ENCODE peak calls at places on chromosome 11, in nine cellular contexts. A is cardiac fibroblast, B is MCF 10A, Y is OCI-LY7, C is foreskin fibroblast, R is fibroblast of pulmonary artery, L is colonic mucosa, N is brain microvascular endothelial cell, J is osteoblast. G is an unnamed sample.

GRCh38 chr11:66891849-66892660 is 35.2 kb downstream of the LRFN4 start:
- DNase-seq in J (peak), L (peak), B (peak), C (peak), N (peak), Y (no peak), R (peak), A (peak), G (peak)

GRCh38 chr11:95140397-95141030 is 50.9 kb downstream of the ENDOD1 start:
- DNase-seq in N (peak), B (no peak), L (no peak), A (peak), Y (no peak), J (no peak), C (no peak), R (peak), G (no peak)

GRCh38 chr11:91188484-91188883 is 965.6 kb upstream of the CHORDC1 start:
- DNase-seq in Y (no peak), B (no peak), R (no peak), N (no peak), A (no peak), L (no peak), J (no peak), C (no peak), G (no peak)

GRCh38 chr11:78166832-78167469 is 21.5 kb downstream of the KCTD21 start:
- DNase-seq in R (no peak), Y (no peak), A (peak), N (no peak), J (no peak), B (no peak), C (no peak), L (no peak), G (no peak)

GRCh38 chr11:115379528-115379927 is 124.7 kb downstream of the CADM1 start:
- DNase-seq in C (no peak), R (no peak), A (no peak), Y (no peak), L (no peak), N (no peak), B (no peak), J (no peak), G (peak)

GRCh38 chr11:27370374-27370773 is 7.4 kb upstream of the CCDC34 start:
- DNase-seq in C (no peak), L (no peak), J (no peak), Y (no peak), N (no peak), R (no peak), A (no peak), B (no peak), G (no peak)

GRCh38 chr11:14538926-14539554 is 18.9 kb upstream of the PSMA1 start:
- DNase-seq in J (no peak), Y (no peak), C (no peak), N (no peak), R (no peak), B (no peak), L (no peak), A (no peak), G (no peak)

GRCh38 chr11:115657586-115657985 is 153.4 kb upstream of the CADM1 start:
- DNase-seq in B (no peak), L (no peak), J (no peak), A (no peak), C (peak), Y (no peak), R (no peak), N (no peak), G (no peak)

GRCh38 chr11:80916180-80916811 is 1475.5 kb upstream of the TENM4 start:
- DNase-seq in C (no peak), N (no peak), L (no peak), A (no peak), R (no peak), J (no peak), B (no peak), Y (no peak), G (no peak)

GRCh38 chr11:124748481-124749338 is 3.3 kb downstream of the VSIG2 start:
- DNase-seq in J (peak), N (no peak), A (no peak), C (peak), Y (no peak), B (no peak), R (no peak), L (peak), G (peak)

GRCh38 chr11:64081663-64082442 is 46.1 kb downstream of the FLRT1 start:
- DNase-seq in R (no peak), J (no peak), C (no peak), A (no peak), L (no peak), Y (no peak), B (no peak), N (no peak), G (no peak)

GRCh38 chr11:45641961-45642360 is 23.5 kb downstream of the CHST1 start:
- DNase-seq in J (no peak), B (no peak), A (no peak), N (no peak), R (no peak), C (no peak), Y (no peak), L (no peak), G (no peak)

GRCh38 chr11:65625628-65626342 is 10.2 kb downstream of the PCNX3 start:
- DNase-seq in B (no peak), A (peak), L (peak), R (peak), Y (peak), J (peak), C (no peak), N (no peak), G (peak)

GRCh38 chr11:128279861-128280260 is 307.5 kb downstream of the ETS1 start:
- DNase-seq in R (peak), L (no peak), N (no peak), A (no peak), Y (no peak), C (peak), J (peak), B (peak), G (no peak)

GRCh38 chr11:134411887-134412507 is at the start of gene B3GAT1:
- DNase-seq in L (no peak), C (no peak), A (no peak), N (no peak), B (no peak), J (peak), R (no peak), Y (no peak), G (peak)

GRCh38 chr11:64960719-64961118 is 11.2 kb downstream of the MAJIN start:
- DNase-seq in C (no peak), L (no peak), J (no peak), N (no peak), A (peak), R (no peak), B (no peak), Y (no peak), G (no peak)

GRCh38 chr11:94002226-94002625 is 18.9 kb upstream of the HEPHL1 start:
- DNase-seq in C (no peak), Y (no peak), N (peak), A (no peak), B (peak), J (no peak), R (no peak), L (no peak), G (no peak)

GRCh38 chr11:93997741-93998140 is 23.4 kb upstream of the HEPHL1 start:
- DNase-seq in Y (no peak), L (no peak), A (no peak), R (no peak), B (no peak), C (no peak), J (no peak), N (no peak), G (no peak)

DNA sequence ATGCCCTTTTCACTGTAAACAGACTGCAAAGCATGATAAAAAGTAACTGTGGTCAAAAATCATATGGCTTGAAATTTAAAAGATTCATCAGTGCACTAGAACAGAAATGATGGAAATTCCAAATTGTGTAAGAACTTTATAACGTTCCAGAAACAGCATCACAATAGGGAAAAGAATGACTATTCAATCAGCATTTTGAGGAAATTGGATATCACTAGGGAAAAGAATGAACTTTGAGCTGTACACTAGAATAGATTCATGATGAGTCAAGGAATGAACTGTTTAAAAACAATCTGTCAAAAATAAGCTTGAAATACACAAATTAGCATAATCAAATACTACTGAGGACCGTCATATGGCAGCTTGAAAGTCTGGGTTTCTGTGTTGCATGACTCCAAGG is 20.5 kb upstream of the HEPHL1 start:
- DNase-seq in N (no peak), J (no peak), L (no peak), A (no peak), C (no peak), Y (no peak), R (no peak), B (no peak), G (no peak)
- TF ChIP-seq CTCF in N (no peak), J (no peak), L (no peak), A (no peak), C (no peak), Y (no peak), R (no peak), B (no peak), G (no peak)

GRCh38 chr11:3138178-3139085 is 26.7 kb downstream of the OSBPL5 start:
- DNase-seq in J (peak), B (no peak), N (no peak), C (no peak), L (no peak), A (no peak), R (no peak), Y (no peak), G (no peak)
- TF ChIP-seq CTCF in J (no peak), B (no peak), N (peak), C (no peak), L (no peak), A (no peak), R (no peak), Y (no peak), G (no peak)

GRCh38 chr11:35365961-35366360 is 53.4 kb downstream of the SLC1A2 start:
- DNase-seq in A (no peak), C (peak), R (no peak), N (no peak), B (no peak), Y (no peak), J (no peak), L (no peak), G (no peak)

GRCh38 chr11:35365395-35365794 is 54.0 kb downstream of the SLC1A2 start:
- DNase-seq in L (no peak), B (no peak), J (no peak), N (no peak), R (no peak), C (no peak), Y (no peak), A (no peak), G (no peak)

GRCh38 chr11:35362571-35362980 is 56.8 kb downstream of the SLC1A2 start:
- DNase-seq in J (no peak), R (no peak), N (no peak), L (no peak), B (no peak), Y (no peak), A (no peak), C (no peak), G (no peak)

GRCh38 chr11:35363246-35364100 is 55.9 kb downstream of the SLC1A2 start:
- DNase-seq in Y (no peak), L (no peak), C (no peak), R (no peak), N (no peak), A (peak), B (peak), J (no peak), G (no peak)

GRCh38 chr11:35364101-35364780 is 55.1 kb downstream of the SLC1A2 start:
- DNase-seq in N (peak), B (peak), A (peak), R (peak), L (peak), Y (no peak), C (peak), J (no peak), G (no peak)
- TF ChIP-seq CTCF in N (no peak), B (no peak), A (no peak), R (no peak), L (no peak), Y (no peak), C (no peak), J (no peak), G (no peak)

GRCh38 chr11:58616594-58616993 is 5.9 kb upstream of the CNTF start:
- DNase-seq in B (peak), Y (no peak), J (peak), C (peak), A (peak), N (peak), R (peak), L (no peak), G (no peak)

GRCh38 chr11:58622344-58622743 is at the start of gene CNTF:
- DNase-seq in A (peak), J (no peak), Y (no peak), N (peak), C (no peak), R (no peak), L (no peak), B (no peak), G (no peak)

GRCh38 chr11:58615556-58615955 is 6.9 kb upstream of the CNTF start:
- DNase-seq in R (no peak), B (no peak), N (no peak), L (no peak), J (no peak), C (no peak), A (no peak), Y (no peak), G (no peak)

GRCh38 chr11:58621586-58622262 is 741 bp upstream of the CNTF start:
- DNase-seq in L (no peak), Y (no peak), A (no peak), R (no peak), J (no peak), C (no peak), N (no peak), B (no peak), G (peak)

GRCh38 chr11:58618215-58618614 is 4.2 kb upstream of the CNTF start:
- DNase-seq in C (no peak), L (no peak), J (no peak), N (no peak), A (no peak), Y (peak), R (no peak), B (no peak), G (no peak)
- TF ChIP-seq CTCF in C (no peak), L (no peak), J (peak), N (peak), A (peak), Y (peak), R (no peak), B (no peak), G (peak)

GRCh38 chr11:38411149-38411548 is 1813.1 kb upstream of the RAG2 start:
- DNase-seq in B (no peak), A (no peak), J (no peak), C (no peak), Y (no peak), L (no peak), R (no peak), N (no peak), G (no peak)
- TF ChIP-seq CTCF in B (no peak), A (peak), J (no peak), C (no peak), Y (no peak), L (no peak), R (peak), N (peak), G (no peak)

GRCh38 chr11:297666-298405 is 1.5 kb downstream of the IFITM5 start:
- DNase-seq in A (no peak), N (no peak), J (peak), Y (no peak), L (no peak), R (no peak), C (peak), B (no peak), G (no peak)
- TF ChIP-seq CTCF in A (no peak), N (no peak), J (no peak), Y (no peak), L (no peak), R (no peak), C (no peak), B (no peak), G (no peak)

GRCh38 chr11:89477175-89477574 is 14.0 kb downstream of the NOX4 start:
- DNase-seq in A (no peak), Y (no peak), B (peak), R (no peak), L (no peak), J (no peak), C (no peak), N (no peak), G (no peak)
- TF ChIP-seq CTCF in A (no peak), Y (no peak), B (no peak), R (no peak), L (no peak), J (no peak), C (no peak), N (no peak), G (no peak)

DNA sequence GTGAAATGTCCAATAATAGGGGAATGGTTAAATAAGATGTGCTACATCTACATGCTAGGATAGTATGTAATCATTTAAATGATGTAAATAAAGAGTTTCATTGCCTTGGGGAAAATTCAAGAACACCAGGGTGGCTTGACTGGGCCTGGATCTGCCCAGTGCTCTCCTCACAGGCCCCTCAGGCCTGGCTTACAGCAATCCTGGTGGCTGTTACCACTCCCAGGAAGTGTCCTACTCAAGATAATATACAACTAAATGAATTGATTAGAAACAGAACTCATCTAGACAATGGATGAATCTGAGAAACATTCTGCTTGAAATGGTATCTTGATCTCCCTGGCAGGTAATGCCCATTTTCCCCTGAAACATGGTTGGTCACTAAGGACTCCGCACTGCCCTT is 30.8 kb downstream of the MAP6 start:
- DNase-seq in C (no peak), A (no peak), R (no peak), J (no peak), B (no peak), L (no peak), N (no peak), Y (no peak), G (no peak)
- TF ChIP-seq CTCF in C (no peak), A (no peak), R (no peak), J (no peak), B (no peak), L (no peak), N (no peak), Y (no peak), G (no peak)

GRCh38 chr11:72349616-72350218 is 84.6 kb downstream of the CLPB start:
- DNase-seq in N (no peak), A (no peak), R (peak), C (no peak), B (no peak), J (no peak), Y (no peak), L (no peak), G (no peak)

GRCh38 chr11:72354356-72355115 is 79.8 kb downstream of the CLPB start:
- DNase-seq in J (no peak), Y (no peak), N (peak), B (no peak), L (no peak), C (no peak), R (peak), A (no peak), G (no peak)

GRCh38 chr11:72350752-72351151 is 83.6 kb downstream of the CLPB start:
- DNase-seq in A (no peak), C (no peak), R (peak), B (no peak), Y (no peak), N (no peak), J (no peak), L (no peak), G (no peak)

GRCh38 chr11:72352859-72353551 is 81.3 kb downstream of the CLPB start:
- DNase-seq in C (peak), L (no peak), N (peak), Y (no peak), A (peak), B (no peak), J (peak), R (peak), G (peak)

DNA sequence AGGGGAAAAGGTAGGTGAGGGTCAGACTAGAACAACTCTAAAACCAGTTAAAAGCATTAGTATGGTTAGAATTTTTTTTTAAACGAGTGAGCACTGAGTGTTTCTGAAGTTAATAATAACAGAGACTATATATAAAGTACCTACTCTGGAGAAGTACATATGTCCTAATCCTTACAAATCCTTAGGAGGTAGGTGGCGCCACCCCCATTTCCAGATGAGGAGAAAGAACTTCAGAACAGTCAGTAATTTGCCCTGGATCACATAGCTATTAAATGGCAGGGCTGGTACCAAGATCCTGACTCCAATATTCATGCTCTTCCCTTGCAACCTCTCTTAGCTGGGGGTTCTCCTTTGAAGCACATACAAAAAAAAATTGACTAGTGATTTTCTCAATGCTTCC is 80.5 kb downstream of the CLPB start:
- DNase-seq in Y (no peak), R (peak), A (peak), B (peak), N (no peak), C (no peak), L (no peak), J (no peak), G (no peak)
- TF ChIP-seq CTCF in Y (peak), R (peak), A (peak), B (no peak), N (peak), C (peak), L (no peak), J (peak), G (peak)

GRCh38 chr11:68831124-68831523 is 10.6 kb downstream of the CPT1A start:
- DNase-seq in B (no peak), A (no peak), R (no peak), C (no peak), J (no peak), N (no peak), Y (no peak), L (peak), G (no peak)

GRCh38 chr11:68835749-68836148 is 6.0 kb downstream of the CPT1A start:
- DNase-seq in L (no peak), Y (no peak), R (no peak), C (no peak), A (no peak), J (no peak), B (no peak), N (no peak), G (no peak)

GRCh38 chr11:68835328-68835727 is 6.4 kb downstream of the CPT1A start:
- DNase-seq in J (no peak), R (no peak), Y (no peak), L (peak), N (no peak), B (no peak), A (no peak), C (no peak), G (no peak)

GRCh38 chr11:68828957-68829356 is 12.8 kb downstream of the CPT1A start:
- DNase-seq in C (no peak), R (no peak), J (no peak), A (no peak), L (no peak), N (no peak), B (no peak), Y (no peak), G (no peak)

GRCh38 chr11:68832476-68833176 is 9.1 kb downstream of the CPT1A start:
- DNase-seq in L (peak), B (no peak), R (no peak), A (no peak), N (no peak), C (no peak), J (no peak), Y (no peak), G (no peak)
- TF ChIP-seq CTCF in L (no peak), B (no peak), R (no peak), A (no peak), N (no peak), C (no peak), J (no peak), Y (no peak), G (no peak)

G was measured in GM13977.